ENCODE peak calls at places on chromosomes 6 and 20, in six cellular contexts. One of them, this sample, is unnamed.

GRCh38 chr6:152671146-152671545 is 26.6 kb upstream of the MYCT1 start:
- DNase-seq in GM23338: no peak
- DNase-seq in keratinocyte: no peak
- DNase-seq in H9: no peak
- DNase-seq in GM23248: peak; percentile 52
- DNase-seq in fibroblast of lung: no peak
- DNase-seq in this sample: no peak

GRCh38 chr6:88848870-88849269 is 114.5 kb downstream of the RNGTT start:
- DNase-seq in keratinocyte: no peak
- DNase-seq in GM23248: no peak
- DNase-seq in GM23338: no peak
- DNase-seq in fibroblast of lung: no peak
- DNase-seq in H9: no peak
- DNase-seq in this sample: no peak

GRCh38 chr6:38027685-38028373 is 208.3 kb downstream of the ZFAND3 start:
- DNase-seq in GM23248: no peak
- DNase-seq in keratinocyte: no peak
- DNase-seq in GM23338: peak; percentile 39
- DNase-seq in H9: no peak
- DNase-seq in fibroblast of lung: no peak
- DNase-seq in this sample: no peak

GRCh38 chr20:19341348-19342053 is 129.1 kb downstream of the SLC24A3 start:
- DNase-seq in fibroblast of lung: no peak
- DNase-seq in GM23338: no peak
- DNase-seq in GM23248: no peak
- DNase-seq in keratinocyte: no peak
- DNase-seq in H9: no peak
- DNase-seq in this sample: no peak

GRCh38 chr6:28315628-28316027 is 20.3 kb downstream of the ZSCAN31 start:
- DNase-seq in fibroblast of lung: no peak
- DNase-seq in H9: no peak
- DNase-seq in GM23248: peak; percentile 25
- DNase-seq in GM23338: no peak
- DNase-seq in keratinocyte: no peak
- DNase-seq in this sample: peak; percentile 6

GRCh38 chr6:119467478-119468081 is 118.0 kb upstream of the MAN1A1 start:
- DNase-seq in H9: no peak
- DNase-seq in GM23338: no peak
- DNase-seq in keratinocyte: no peak
- DNase-seq in fibroblast of lung: peak; percentile 74
- DNase-seq in GM23248: peak; percentile 35
- DNase-seq in this sample: no peak

GRCh38 chr20:2385496-2385895 is 4.8 kb downstream of the TGM6 start:
- DNase-seq in fibroblast of lung: no peak
- DNase-seq in keratinocyte: no peak
- DNase-seq in GM23338: no peak
- DNase-seq in H9: no peak
- DNase-seq in GM23248: peak; percentile 22
- DNase-seq in this sample: no peak

GRCh38 chr20:62858059-62858458 is 3.6 kb downstream of the TCFL5 start:
- DNase-seq in keratinocyte: no peak
- DNase-seq in fibroblast of lung: no peak
- DNase-seq in GM23248: no peak
- DNase-seq in GM23338: no peak
- DNase-seq in H9: no peak
- DNase-seq in this sample: no peak

GRCh38 chr6:118893095-118893881 is 664 bp upstream of the ASF1A start:
- DNase-seq in H9: peak; percentile 41
- DNase-seq in GM23248: peak; percentile 87
- DNase-seq in fibroblast of lung: peak; percentile 86
- DNase-seq in GM23338: peak; percentile 74
- DNase-seq in keratinocyte: no peak
- DNase-seq in this sample: peak; percentile 62

GRCh38 chr6:116329156-116329555 is 41.6 kb upstream of the DSE start:
- DNase-seq in GM23338: no peak
- DNase-seq in keratinocyte: no peak
- DNase-seq in GM23248: no peak
- DNase-seq in H9: no peak
- DNase-seq in fibroblast of lung: peak; percentile 52
- DNase-seq in this sample: no peak

GRCh38 chr6:116328528-116328903 is 42.2 kb upstream of the DSE start:
- DNase-seq in GM23248: peak; percentile 42
- DNase-seq in GM23338: no peak
- DNase-seq in fibroblast of lung: no peak
- DNase-seq in keratinocyte: no peak
- DNase-seq in H9: no peak
- DNase-seq in this sample: no peak

GRCh38 chr6:116330511-116330910 is 40.2 kb upstream of the DSE start:
- DNase-seq in H9: no peak
- DNase-seq in GM23338: no peak
- DNase-seq in fibroblast of lung: no peak
- DNase-seq in GM23248: peak; percentile 62
- DNase-seq in keratinocyte: no peak
- DNase-seq in this sample: peak; percentile 3

GRCh38 chr6:116326392-116326717 is 44.4 kb upstream of the DSE start:
- DNase-seq in H9: no peak
- DNase-seq in GM23338: no peak
- DNase-seq in keratinocyte: no peak
- DNase-seq in GM23248: no peak
- DNase-seq in fibroblast of lung: no peak
- DNase-seq in this sample: no peak

DNA sequence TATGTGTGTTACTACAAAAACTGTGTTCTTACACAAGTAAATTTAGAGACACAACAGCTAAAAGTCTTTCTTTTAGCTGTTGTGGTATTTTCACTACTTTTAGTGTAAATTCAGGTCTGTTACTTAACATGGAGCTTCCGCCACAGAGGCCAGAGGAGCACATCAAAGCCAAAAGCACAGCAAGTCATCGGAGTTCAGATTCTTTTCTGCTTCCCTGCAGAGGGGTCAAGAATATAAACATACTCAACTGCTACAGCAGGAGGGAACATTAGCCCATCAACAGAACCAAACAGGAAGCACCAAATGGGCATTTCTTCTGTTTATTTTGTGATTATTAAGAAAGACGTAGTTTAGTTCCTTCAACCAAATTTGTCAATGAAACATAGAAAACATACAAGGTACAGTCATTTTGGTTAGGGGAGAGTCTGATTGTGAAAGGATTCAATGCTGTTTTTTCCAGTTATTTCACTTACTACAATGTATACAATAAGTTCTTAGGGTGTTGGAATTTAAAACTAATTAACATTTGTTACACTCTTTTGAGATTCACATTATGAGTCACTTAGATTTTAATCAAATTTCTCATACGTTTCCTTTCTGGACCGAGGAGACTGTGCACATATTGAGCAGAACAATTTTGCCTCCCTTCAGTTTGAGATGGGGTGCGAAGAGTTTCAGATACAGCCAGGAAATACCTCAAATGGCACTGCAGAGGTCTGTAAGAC is 42.8 kb upstream of the DSE start:
- DNase-seq in keratinocyte: no peak
- DNase-seq in fibroblast of lung: peak; percentile 49
- DNase-seq in GM23338: peak; percentile 81
- DNase-seq in H9: no peak
- DNase-seq in GM23248: no peak
- DNase-seq in this sample: no peak
- H2AFZ ChIP-seq in keratinocyte: no peak overlapping the region
- H2AFZ ChIP-seq in fibroblast of lung: no peak overlapping the region
- H2AFZ ChIP-seq in GM23338: no peak overlapping the region
- H2AFZ ChIP-seq in H9: no peak overlapping the region
- H2AFZ ChIP-seq in GM23248: peak overlapping the region; percentile 46
- H2AFZ ChIP-seq in this sample: no peak overlapping the region

GRCh38 chr20:25548613-25549086 is 36.7 kb downstream of the NINL start:
- DNase-seq in GM23248: no peak
- DNase-seq in GM23338: no peak
- DNase-seq in fibroblast of lung: no peak
- DNase-seq in H9: no peak
- DNase-seq in keratinocyte: no peak
- DNase-seq in this sample: no peak

GRCh38 chr20:25546048-25546447 is 39.3 kb downstream of the NINL start:
- DNase-seq in keratinocyte: no peak
- DNase-seq in GM23248: no peak
- DNase-seq in H9: no peak
- DNase-seq in GM23338: no peak
- DNase-seq in fibroblast of lung: no peak
- DNase-seq in this sample: no peak

GRCh38 chr20:25547999-25548398 is 37.3 kb downstream of the NINL start:
- DNase-seq in fibroblast of lung: no peak
- DNase-seq in H9: no peak
- DNase-seq in GM23248: no peak
- DNase-seq in GM23338: no peak
- DNase-seq in keratinocyte: no peak
- DNase-seq in this sample: no peak

GRCh38 chr20:25545171-25545570 is 40.2 kb downstream of the NINL start:
- DNase-seq in keratinocyte: no peak
- DNase-seq in GM23248: no peak
- DNase-seq in fibroblast of lung: no peak
- DNase-seq in GM23338: no peak
- DNase-seq in H9: no peak
- DNase-seq in this sample: no peak

DNA sequence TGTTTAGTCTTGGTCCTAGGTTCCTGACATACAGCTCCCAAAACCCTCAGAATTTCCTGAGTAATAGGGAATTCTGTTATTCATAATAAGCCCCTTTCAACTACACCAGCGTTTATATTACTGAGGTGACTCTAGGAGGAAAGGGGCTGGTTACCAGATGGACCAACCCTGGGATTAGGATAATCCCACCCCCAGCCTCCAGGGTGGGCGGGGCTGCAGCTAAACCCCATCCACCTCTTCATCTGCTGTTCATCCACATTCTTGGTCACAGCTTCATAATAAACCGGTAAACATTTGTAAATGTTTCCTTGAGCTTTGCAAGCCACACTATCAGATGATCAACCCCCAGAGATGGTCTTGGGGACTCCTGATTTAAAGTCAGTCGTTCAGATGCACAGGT is 38.3 kb downstream of the NINL start:
- DNase-seq in keratinocyte: no peak
- DNase-seq in GM23248: no peak
- DNase-seq in GM23338: no peak
- DNase-seq in fibroblast of lung: no peak
- DNase-seq in H9: no peak
- DNase-seq in this sample: no peak
- H4K20me1 ChIP-seq in keratinocyte: no peaks in the 10 kb centered on the region
- H4K20me1 ChIP-seq in GM23248: no peaks in the 10 kb centered on the region
- H4K20me1 ChIP-seq in GM23338: peaks cover 16% of the 10 kb centered on the region
- H4K20me1 ChIP-seq in fibroblast of lung: no peaks in the 10 kb centered on the region
- H4K20me1 ChIP-seq in H9: no peaks in the 10 kb centered on the region
- H4K20me1 ChIP-seq in this sample: no peaks in the 10 kb centered on the region

GRCh38 chr6:1525364-1526038 is 84.2 kb upstream of the FOXC1 start:
- DNase-seq in GM23338: no peak
- DNase-seq in GM23248: no peak
- DNase-seq in fibroblast of lung: no peak
- DNase-seq in keratinocyte: no peak
- DNase-seq in H9: no peak
- DNase-seq in this sample: no peak

GRCh38 chr6:1524040-1524480 is 85.7 kb upstream of the FOXC1 start:
- DNase-seq in GM23248: peak; percentile 80
- DNase-seq in H9: peak; percentile 90
- DNase-seq in keratinocyte: no peak
- DNase-seq in GM23338: peak; percentile 94
- DNase-seq in fibroblast of lung: peak; percentile 57
- DNase-seq in this sample: peak; percentile 64

GRCh38 chr6:1527098-1527497 is 82.6 kb upstream of the FOXC1 start:
- DNase-seq in keratinocyte: no peak
- DNase-seq in fibroblast of lung: peak; percentile 66
- DNase-seq in GM23248: peak; percentile 37
- DNase-seq in GM23338: peak; percentile 70
- DNase-seq in H9: peak; percentile 58
- DNase-seq in this sample: peak; percentile 32

GRCh38 chr6:1522779-1523178 is 86.9 kb upstream of the FOXC1 start:
- DNase-seq in keratinocyte: no peak
- DNase-seq in GM23248: no peak
- DNase-seq in GM23338: no peak
- DNase-seq in fibroblast of lung: no peak
- DNase-seq in H9: no peak
- DNase-seq in this sample: no peak

DNA sequence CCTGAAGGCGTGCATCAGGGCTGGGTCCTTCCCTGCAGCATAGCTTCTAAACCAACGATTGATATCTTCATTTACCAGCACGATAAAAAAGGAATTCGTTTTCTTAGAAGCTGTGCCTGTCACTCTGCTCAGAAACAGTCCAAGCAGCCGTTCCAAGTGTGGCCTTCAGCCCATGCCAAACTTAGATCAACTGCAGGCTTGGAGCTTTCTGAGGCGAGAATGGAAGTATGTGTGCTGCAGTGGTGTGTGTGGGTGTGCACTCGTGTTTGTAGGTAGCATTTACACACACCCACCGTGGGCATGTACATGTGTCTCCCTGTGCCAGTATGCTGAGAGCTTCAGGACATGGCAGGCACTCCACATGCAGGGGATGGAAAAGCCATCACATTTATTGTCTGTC is 83.0 kb upstream of the FOXC1 start:
- DNase-seq in GM23248: peak; percentile 9
- DNase-seq in H9: no peak
- DNase-seq in keratinocyte: no peak
- DNase-seq in GM23338: no peak
- DNase-seq in fibroblast of lung: no peak
- DNase-seq in this sample: no peak
- H2AFZ ChIP-seq in GM23248: peak overlapping the region; percentile 29
- H2AFZ ChIP-seq in H9: no peak overlapping the region
- H2AFZ ChIP-seq in keratinocyte: peak overlapping the region; percentile 13
- H2AFZ ChIP-seq in GM23338: peak overlapping the region; percentile 59
- H2AFZ ChIP-seq in fibroblast of lung: no peak overlapping the region
- H2AFZ ChIP-seq in this sample: peak overlapping the region; percentile 75

GRCh38 chr6:163329991-163330390 is 84.5 kb upstream of the QKI start:
- DNase-seq in GM23248: no peak
- DNase-seq in fibroblast of lung: no peak
- DNase-seq in keratinocyte: no peak
- DNase-seq in GM23338: peak; percentile 24
- DNase-seq in H9: no peak
- DNase-seq in this sample: no peak

GRCh38 chr6:163327165-163327880 is 87.2 kb upstream of the QKI start:
- DNase-seq in H9: no peak
- DNase-seq in fibroblast of lung: no peak
- DNase-seq in GM23248: no peak
- DNase-seq in keratinocyte: no peak
- DNase-seq in GM23338: no peak
- DNase-seq in this sample: no peak

GRCh38 chr6:163331245-163331644 is 83.3 kb upstream of the QKI start:
- DNase-seq in H9: no peak
- DNase-seq in GM23338: no peak
- DNase-seq in keratinocyte: no peak
- DNase-seq in GM23248: no peak
- DNase-seq in fibroblast of lung: no peak
- DNase-seq in this sample: no peak

GRCh38 chr6:163327936-163328335 is 86.6 kb upstream of the QKI start:
- DNase-seq in H9: no peak
- DNase-seq in GM23338: no peak
- DNase-seq in fibroblast of lung: no peak
- DNase-seq in GM23248: no peak
- DNase-seq in keratinocyte: no peak
- DNase-seq in this sample: no peak

DNA sequence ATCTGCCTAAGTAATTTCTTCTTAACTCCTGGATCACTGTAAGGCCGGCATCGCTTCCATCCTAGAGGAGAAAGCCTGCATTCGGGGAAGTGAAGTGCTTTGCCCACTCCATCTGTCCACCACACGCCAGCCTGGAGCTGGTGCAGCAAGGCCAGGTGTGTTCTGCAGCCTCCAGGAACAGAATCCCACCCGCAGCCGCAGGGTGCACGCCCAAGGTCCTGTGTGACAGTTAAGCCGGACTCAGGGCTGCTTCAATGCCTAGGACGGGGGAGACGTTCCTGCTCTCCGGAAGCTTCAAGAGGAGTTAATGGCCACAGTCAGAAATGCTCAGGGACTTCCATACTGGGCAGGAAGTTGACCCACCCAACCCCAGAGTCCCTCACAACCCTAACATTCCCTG is 86.1 kb upstream of the QKI start:
- DNase-seq in H9: no peak
- DNase-seq in GM23248: no peak
- DNase-seq in fibroblast of lung: no peak
- DNase-seq in GM23338: no peak
- DNase-seq in keratinocyte: no peak
- DNase-seq in this sample: no peak
- H4K20me1 ChIP-seq in H9: no peaks in the 10 kb centered on the region
- H4K20me1 ChIP-seq in GM23248: no peaks in the 10 kb centered on the region
- H4K20me1 ChIP-seq in fibroblast of lung: no peaks in the 10 kb centered on the region
- H4K20me1 ChIP-seq in GM23338: no peaks in the 10 kb centered on the region
- H4K20me1 ChIP-seq in keratinocyte: no peaks in the 10 kb centered on the region
- H4K20me1 ChIP-seq in this sample: no peaks in the 10 kb centered on the region

This sample was measured in mammary epithelial cell.